ENCODE peak calls at places on chromosomes 5 and 9, in five cellular contexts. X, B, S, N and D are unnamed samples.

GRCh38 chr5:78964889-78965288 is 20.2 kb downstream of the ARSB start:
- DNase-seq in X (no peak), B (peak), S (peak), N (no peak), D (peak)

GRCh38 chr5:160555836-160556660 is 134.4 kb downstream of the PTTG1 start:
- DNase-seq in X (peak), B (no peak), S (no peak), N (no peak), D (no peak)

GRCh38 chr9:134490446-134490845 is 151.2 kb upstream of the COL5A1 start:
- DNase-seq in X (no peak), B (no peak), S (no peak), N (peak), D (no peak)

GRCh38 chr5:36041537-36041845 is 25.2 kb downstream of the UGT3A2 start:
- DNase-seq in X (no peak), B (no peak), S (no peak), N (no peak), D (no peak)

GRCh38 chr5:138369706-138370105 is 17.2 kb downstream of the KDM3B start:
- DNase-seq in X (no peak), B (no peak), S (no peak), N (no peak), D (no peak)

GRCh38 chr9:36764364-36765076 is 191.8 kb downstream of the MELK start:
- DNase-seq in X (no peak), B (no peak), S (peak), N (no peak), D (no peak)

GRCh38 chr9:13787234-13787833 is 507.8 kb upstream of the MPDZ start:
- DNase-seq in X (no peak), B (peak), S (no peak), N (no peak), D (peak)

GRCh38 chr9:136311433-136312375 is 7.8 kb upstream of the CCDC187 start:
- DNase-seq in X (no peak), B (no peak), S (no peak), N (no peak), D (no peak)

GRCh38 chr9:8907863-8908262 is 1108.3 kb upstream of the DMAC1 start:
- DNase-seq in X (no peak), B (no peak), S (no peak), N (no peak), D (no peak)

GRCh38 chr5:78576376-78576775 is 72.2 kb downstream of the LHFPL2 start:
- DNase-seq in X (no peak), B (no peak), S (no peak), N (no peak), D (no peak)

GRCh38 chr5:56126487-56127179 is 106.5 kb downstream of the ANKRD55 start:
- DNase-seq in X (no peak), B (peak), S (no peak), N (no peak), D (no peak)

GRCh38 chr5:8981496-8981895 is 564.4 kb downstream of the SEMA5A start:
- DNase-seq in X (no peak), B (peak), S (no peak), N (no peak), D (no peak)

GRCh38 chr9:118029425-118029824 is 325.2 kb downstream of the TLR4 start:
- DNase-seq in X (no peak), B (no peak), S (no peak), N (no peak), D (no peak)

GRCh38 chr5:177302354-177303110 is 987 bp downstream of the RAB24 start:
- DNase-seq in X (no peak), B (no peak), S (peak), N (no peak), D (no peak)
- TF ChIP-seq CTCF in X (no peak), B (peak), S (peak), N (no peak), D (peak)

DNA sequence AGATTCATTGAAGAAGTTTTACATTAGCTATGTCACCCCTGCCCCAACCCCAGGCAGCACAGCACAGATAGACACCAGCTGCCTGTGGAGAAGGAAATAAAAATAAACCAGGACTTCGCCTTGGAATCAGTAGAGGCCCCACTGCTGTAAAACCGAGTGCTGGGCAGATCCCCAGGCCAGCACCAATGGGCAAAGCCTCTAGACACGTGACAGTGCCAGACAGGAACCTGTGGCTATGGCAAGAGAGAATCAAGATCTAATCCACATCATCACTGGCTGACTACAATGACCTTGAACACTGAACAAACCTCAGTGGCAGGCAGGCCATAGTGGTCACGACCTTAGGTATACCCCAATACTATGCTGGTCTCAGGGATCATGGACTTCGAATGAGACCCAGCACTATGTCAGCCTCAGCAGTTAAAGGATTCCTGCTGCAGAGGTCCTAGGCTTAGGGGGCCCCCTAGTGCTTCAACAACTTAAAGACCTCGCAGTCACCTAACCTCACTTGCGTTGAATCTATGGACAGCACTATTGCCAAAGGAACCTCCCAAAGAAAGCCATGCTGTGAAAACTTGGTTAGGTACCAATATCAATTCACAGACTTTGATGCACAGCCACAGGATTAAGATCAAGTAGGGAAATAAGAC is 2118.6 kb upstream of the C9orf72 start:
- DNase-seq in X (no peak), B (peak), S (peak), N (no peak), D (peak)
- TF ChIP-seq CTCF in X (no peak), B (peak), S (peak), N (no peak), D (peak)

GRCh38 chr9:121861501-121862180 is 210.2 kb downstream of the DAB2IP start:
- DNase-seq in X (no peak), B (no peak), S (peak), N (no peak), D (peak)
- TF ChIP-seq CTCF in X (peak), B (peak), S (peak), N (peak), D (peak)

GRCh38 chr5:129903466-129904101 is 681 bp upstream of the CHSY3 start:
- DNase-seq in X (no peak), B (no peak), S (no peak), N (no peak), D (no peak)

GRCh38 chr5:129902806-129903205 is 1.5 kb upstream of the CHSY3 start:
- DNase-seq in X (no peak), B (no peak), S (no peak), N (no peak), D (no peak)

GRCh38 chr5:129904102-129904666 is at the start of gene CHSY3:
- DNase-seq in X (no peak), B (peak), S (no peak), N (peak), D (peak)

GRCh38 chr5:129904667-129905466 is 602 bp downstream of the CHSY3 start:
- DNase-seq in X (no peak), B (peak), S (no peak), N (peak), D (no peak)

DNA sequence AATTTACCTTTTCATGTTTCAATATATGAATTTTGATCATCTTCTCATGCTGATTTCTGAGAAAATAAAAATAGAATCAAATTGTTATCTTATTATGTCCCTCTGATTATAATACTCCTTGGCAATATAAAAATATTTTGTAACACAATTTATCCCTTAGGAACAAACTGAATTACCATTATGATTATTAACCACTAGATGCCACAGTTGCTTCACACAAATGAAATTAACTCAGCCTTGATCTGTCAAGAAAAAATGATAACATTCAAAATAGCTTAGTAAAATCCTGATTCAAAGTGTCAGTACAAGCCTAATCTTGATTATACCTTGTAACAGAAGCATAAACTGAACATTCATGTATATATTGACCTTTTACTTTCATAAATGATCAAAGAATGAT is 4.8 kb upstream of the CHSY3 start:
- DNase-seq in X (no peak), B (peak), S (no peak), N (no peak), D (no peak)
- TF ChIP-seq CTCF in X (peak), B (peak), S (peak), N (peak), D (peak)

GRCh38 chr9:125476645-125477044 is 215.0 kb downstream of the GAPVD1 start:
- DNase-seq in X (no peak), B (no peak), S (no peak), N (no peak), D (no peak)

GRCh38 chr9:125470767-125471580 is 209.3 kb downstream of the GAPVD1 start:
- DNase-seq in X (no peak), B (no peak), S (no peak), N (no peak), D (no peak)

GRCh38 chr9:125472562-125472925 is 210.9 kb downstream of the GAPVD1 start:
- DNase-seq in X (no peak), B (no peak), S (no peak), N (no peak), D (no peak)

GRCh38 chr9:125475385-125475784 is 213.8 kb downstream of the GAPVD1 start:
- DNase-seq in X (no peak), B (no peak), S (no peak), N (no peak), D (no peak)

GRCh38 chr9:125472926-125473701 is 211.5 kb downstream of the GAPVD1 start:
- DNase-seq in X (no peak), B (peak), S (no peak), N (no peak), D (peak)
- TF ChIP-seq CTCF in X (peak), B (peak), S (no peak), N (no peak), D (peak)

DNA sequence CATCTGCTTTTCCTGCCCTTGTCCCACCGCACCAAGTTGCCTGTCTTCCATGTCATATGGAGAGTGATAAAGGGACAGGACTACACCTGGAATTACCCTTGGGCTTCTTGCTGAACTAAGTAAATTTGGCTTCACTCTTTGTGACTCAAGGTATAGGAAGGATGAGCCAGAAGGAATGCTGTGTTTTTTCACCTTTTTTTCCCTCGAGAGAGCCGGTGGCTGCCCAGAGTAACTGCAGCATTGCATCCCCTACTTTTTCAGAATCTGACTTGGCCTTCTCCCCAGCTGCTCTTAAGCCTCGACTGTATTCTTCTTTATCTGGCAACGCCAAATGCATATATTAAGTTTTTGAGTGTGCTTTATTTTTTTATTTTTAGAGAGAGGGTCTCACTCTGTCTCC is 38.4 kb downstream of the RCL1 start:
- DNase-seq in X (no peak), B (no peak), S (no peak), N (no peak), D (no peak)
- TF ChIP-seq CTCF in X (no peak), B (no peak), S (no peak), N (no peak), D (peak)

DNA sequence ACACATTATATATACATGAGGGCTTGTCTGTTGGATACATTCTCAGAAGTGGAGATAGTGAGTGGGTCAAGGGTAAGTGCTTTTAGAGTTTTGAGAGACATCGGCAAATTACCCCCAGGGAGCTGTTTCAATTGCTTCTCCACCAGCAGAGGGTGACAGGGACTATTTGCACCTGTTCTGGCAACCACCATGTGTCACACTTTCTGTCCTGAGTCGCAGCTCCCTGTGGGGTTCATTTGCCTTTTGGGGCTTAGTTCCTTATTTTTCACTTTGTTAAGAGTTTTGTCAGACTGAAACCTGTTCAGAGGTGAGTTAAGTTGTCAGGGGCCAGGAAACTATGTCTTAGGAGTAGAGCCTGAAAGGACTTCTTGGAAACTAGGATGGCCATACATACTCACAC is 20.1 kb upstream of the SLC36A1 start:
- DNase-seq in X (no peak), B (no peak), S (peak), N (no peak), D (no peak)
- TF ChIP-seq CTCF in X (no peak), B (no peak), S (peak), N (no peak), D (no peak)

DNA sequence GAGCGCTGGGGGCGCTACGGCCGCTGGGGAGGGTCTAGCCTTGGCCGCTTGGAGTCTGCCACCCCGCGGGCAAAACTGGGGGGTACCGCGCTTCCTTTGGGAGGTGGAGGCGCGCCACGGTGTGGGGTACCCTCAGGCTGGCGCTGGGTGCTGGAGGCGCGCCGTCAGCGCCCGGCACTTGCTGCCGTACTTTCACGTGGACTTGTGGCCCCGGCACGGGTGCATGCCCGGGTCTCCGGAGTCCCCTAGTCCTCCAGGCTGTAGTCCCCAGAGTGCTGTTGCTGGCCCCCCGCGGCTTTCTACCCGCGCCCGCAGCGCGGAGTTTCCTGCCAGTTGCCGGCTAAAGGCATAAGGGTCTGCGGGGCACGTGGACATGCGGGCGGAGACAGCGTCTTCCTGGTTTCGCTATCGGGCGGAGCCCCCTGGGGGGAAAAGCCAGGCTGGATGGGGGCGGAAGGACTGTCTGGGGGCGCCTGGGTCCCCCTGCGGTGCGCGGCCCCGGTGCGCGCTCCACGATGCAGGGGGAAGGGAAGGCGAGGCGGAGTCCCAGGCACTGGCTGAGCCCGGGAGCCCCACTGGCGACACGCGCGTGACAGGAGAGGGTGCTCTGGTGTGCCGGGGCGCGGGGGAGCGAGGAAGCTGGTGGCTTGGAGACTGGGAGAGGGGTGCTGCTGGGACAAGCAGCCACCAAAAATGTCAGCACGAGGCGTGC is 666 bp downstream of the PPARGC1B start:
- DNase-seq in X (no peak), B (peak), S (peak), N (no peak), D (no peak)
- TF ChIP-seq CTCF in X (no peak), B (no peak), S (peak), N (no peak), D (no peak)

DNA sequence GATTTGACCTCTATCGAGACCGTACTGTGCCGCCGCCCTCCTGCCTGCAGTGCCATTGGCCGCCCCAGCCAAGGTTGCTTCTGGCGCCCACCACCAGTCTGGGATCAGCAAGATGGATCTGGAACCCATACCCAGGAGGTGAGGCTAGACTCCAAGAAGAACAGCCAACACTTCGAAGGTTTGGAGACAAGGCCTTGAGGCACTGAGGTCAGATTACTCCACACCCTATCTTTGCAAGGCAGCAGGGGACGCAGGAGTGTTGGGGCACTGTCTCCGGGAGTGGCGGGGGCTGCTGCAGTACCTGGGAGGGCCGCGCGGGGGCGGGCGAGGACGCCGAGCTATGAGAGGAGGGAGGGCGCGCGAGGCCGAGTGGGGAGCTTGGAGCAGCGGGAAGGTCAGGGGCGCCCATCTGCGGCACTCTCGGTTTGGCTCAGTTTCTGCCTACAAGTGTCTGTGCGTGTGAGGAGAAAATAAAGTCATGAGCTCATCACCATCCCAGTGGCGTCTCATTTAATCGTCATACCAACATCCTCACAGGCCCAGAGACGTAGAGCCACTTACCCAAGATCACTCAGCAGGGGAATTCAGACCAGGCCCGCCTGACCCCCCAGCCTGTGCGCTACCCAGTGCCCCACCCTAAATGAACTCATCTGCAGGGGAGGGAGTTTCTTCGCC is 20.5 kb upstream of the PSD2 start:
- DNase-seq in X (no peak), B (peak), S (peak), N (peak), D (peak)
- TF ChIP-seq CTCF in X (peak), B (peak), S (peak), N (peak), D (peak)